ENCODE peak calls at places on chromosome 15, in six cellular contexts. W is HFF-Myc, T is spleen, O is nephron progenitor cell, X is NB4, Q is mesothelial cell of epicardium. H is an unnamed sample.

GRCh38 chr15:69081310-69082004 is 67.0 kb downstream of the NOX5 start:
- DNase-seq in W (peak), Q (no peak), O (no peak), X (no peak), T (no peak), H (peak)

GRCh38 chr15:69666441-69666882 is 213.8 kb downstream of the RPLP1 start:
- DNase-seq in T (peak), W (no peak), Q (no peak), X (peak), O (no peak), H (no peak)

GRCh38 chr15:41851755-41852370 is 13.2 kb downstream of the PLA2G4B start:
- DNase-seq in T (no peak), W (no peak), O (no peak), Q (no peak), X (no peak), H (no peak)

GRCh38 chr15:43749690-43750345 is 3.6 kb downstream of the PDIA3 start:
- DNase-seq in Q (no peak), X (peak), T (peak), O (no peak), W (no peak), H (no peak)

GRCh38 chr15:77631790-77632551 is 741 bp downstream of the LINGO1 start:
- DNase-seq in O (peak), W (no peak), T (no peak), Q (no peak), X (no peak), H (peak)

GRCh38 chr15:71203573-71204444 is 88.5 kb downstream of the THSD4 start:
- DNase-seq in Q (no peak), O (no peak), X (no peak), T (no peak), W (no peak), H (no peak)

GRCh38 chr15:71891026-71891425 is 80.7 kb downstream of the NR2E3 start:
- DNase-seq in X (peak), W (no peak), Q (no peak), O (no peak), T (no peak), H (no peak)

GRCh38 chr15:60093273-60094067 is 89.4 kb downstream of the FOXB1 start:
- DNase-seq in T (no peak), Q (no peak), W (no peak), X (no peak), O (peak), H (no peak)

GRCh38 chr15:82995938-82996337 is 9.9 kb downstream of the RAMAC start:
- DNase-seq in O (no peak), T (no peak), X (no peak), W (no peak), Q (no peak), H (no peak)

GRCh38 chr15:82646250-82647044 is 716 bp downstream of the CPEB1 start:
- DNase-seq in T (no peak), O (peak), Q (no peak), X (no peak), W (no peak), H (no peak)

GRCh38 chr15:53218996-53219580 is 429.0 kb upstream of the ONECUT1 start:
- DNase-seq in Q (no peak), X (no peak), O (no peak), W (no peak), T (no peak), H (no peak)

GRCh38 chr15:60649845-60650548 is 171.1 kb upstream of the ICE2 start:
- DNase-seq in O (no peak), W (no peak), T (no peak), Q (no peak), X (no peak), H (no peak)

GRCh38 chr15:72541714-72542113 is 67.6 kb downstream of the ARIH1 start:
- DNase-seq in Q (no peak), O (no peak), X (no peak), T (no peak), W (no peak), H (no peak)

GRCh38 chr15:44157679-44158078 is 37.4 kb downstream of the FRMD5 start:
- DNase-seq in Q (no peak), T (no peak), W (peak), O (no peak), X (no peak), H (no peak)

GRCh38 chr15:77851086-77851485 is 218.4 kb upstream of the LINGO1 start:
- DNase-seq in T (peak), Q (no peak), W (no peak), O (no peak), X (no peak), H (no peak)

GRCh38 chr15:82919231-82919886 is 33.2 kb downstream of the HOMER2 start:
- DNase-seq in Q (no peak), T (peak), W (no peak), X (no peak), O (no peak), H (no peak)

GRCh38 chr15:86661580-86661979 is 581.9 kb downstream of the AGBL1 start:
- DNase-seq in O (no peak), W (no peak), X (no peak), Q (no peak), T (no peak), H (no peak)

GRCh38 chr15:59105839-59106238 is 893 bp downstream of the CCNB2 start:
- DNase-seq in Q (no peak), W (no peak), O (no peak), X (no peak), T (no peak), H (no peak)

GRCh38 chr15:73174171-73174570 is 121.9 kb downstream of the NEO1 start:
- DNase-seq in Q (no peak), X (no peak), W (no peak), O (no peak), T (no peak), H (no peak)

GRCh38 chr15:47027322-47027946 is 689.9 kb upstream of the SEMA6D start:
- DNase-seq in T (no peak), W (no peak), Q (no peak), O (no peak), X (peak), H (no peak)

GRCh38 chr15:77118787-77119410 is 48.0 kb upstream of the TSPAN3 start:
- DNase-seq in T (no peak), W (peak), Q (no peak), O (no peak), X (peak), H (no peak)

GRCh38 chr15:101391981-101392566 is 97.0 kb upstream of the SNRPA1 start:
- DNase-seq in X (no peak), W (no peak), Q (no peak), T (no peak), O (no peak), H (no peak)

GRCh38 chr15:52680756-52681155 is 1.6 kb upstream of the ATOSA start:
- DNase-seq in O (no peak), X (no peak), T (no peak), W (no peak), Q (no peak), H (no peak)

GRCh38 chr15:69088300-69088965 is 72.0 kb upstream of the GLCE start:
- DNase-seq in T (no peak), X (peak), W (no peak), Q (no peak), O (no peak), H (no peak)

GRCh38 chr15:90451215-90451850 is 63.3 kb downstream of the IQGAP1 start:
- DNase-seq in O (no peak), T (no peak), W (peak), Q (no peak), X (no peak), H (no peak)

GRCh38 chr15:69713726-69714559 is 261.3 kb downstream of the RPLP1 start:
- DNase-seq in W (no peak), T (peak), Q (no peak), X (peak), O (no peak), H (no peak)

GRCh38 chr15:81170504-81170903 is 26.2 kb upstream of the IL16 start:
- DNase-seq in Q (no peak), O (no peak), T (no peak), X (no peak), W (no peak), H (no peak)

GRCh38 chr15:101451192-101451799 is 38.2 kb downstream of the PCSK6 start:
- DNase-seq in T (peak), O (no peak), X (peak), Q (no peak), W (no peak), H (no peak)

GRCh38 chr15:35466476-35466875 is 79.5 kb downstream of the DPH6 start:
- DNase-seq in X (no peak), W (no peak), T (no peak), O (no peak), Q (no peak), H (no peak)

GRCh38 chr15:94198633-94199032 is 32.7 kb upstream of the MCTP2 start:
- DNase-seq in T (no peak), W (no peak), O (no peak), X (no peak), Q (no peak), H (no peak)

GRCh38 chr15:100592898-100593297 is 9.1 kb downstream of the LINS1 start:
- DNase-seq in O (no peak), X (no peak), Q (no peak), W (no peak), T (no peak), H (no peak)

GRCh38 chr15:28955686-28956421 is 70.1 kb downstream of the APBA2 start:
- DNase-seq in O (no peak), X (peak), Q (no peak), W (peak), T (peak), H (no peak)

GRCh38 chr15:51030649-51031316 is 63.9 kb downstream of the TNFAIP8L3 start:
- DNase-seq in T (no peak), Q (no peak), W (no peak), X (no peak), O (no peak), H (no peak)

GRCh38 chr15:67832965-67833503 is 6.8 kb downstream of the RNU6-1 start:
- DNase-seq in O (peak), W (no peak), T (no peak), Q (no peak), X (no peak), H (peak)

GRCh38 chr15:90665288-90666134 is 51.6 kb upstream of the BLM start:
- DNase-seq in W (no peak), T (peak), Q (no peak), O (no peak), X (peak), H (peak)

GRCh38 chr15:68384451-68385239 is 47.3 kb downstream of the ITGA11 start:
- DNase-seq in O (no peak), W (peak), X (no peak), T (no peak), Q (no peak), H (no peak)

GRCh38 chr15:68154923-68155559 is 50.1 kb downstream of the CALML4 start:
- DNase-seq in O (peak), X (peak), T (no peak), Q (no peak), W (peak), H (peak)

GRCh38 chr15:26945046-26945445 is 25.9 kb upstream of the GABRG3 start:
- DNase-seq in X (no peak), O (no peak), Q (no peak), W (no peak), T (no peak), H (no peak)

GRCh38 chr15:45126535-45127158 is 3.0 kb downstream of the DUOXA1 start:
- DNase-seq in O (no peak), X (peak), Q (no peak), W (no peak), T (no peak), H (peak)

GRCh38 chr15:62742409-62743171 is 300.0 kb upstream of the TPM1 start:
- DNase-seq in X (peak), Q (peak), W (peak), O (peak), T (no peak), H (peak)
- TF ChIP-seq CTCF in X (peak), Q (peak), W (peak), O (peak), T (peak), H (peak)

DNA sequence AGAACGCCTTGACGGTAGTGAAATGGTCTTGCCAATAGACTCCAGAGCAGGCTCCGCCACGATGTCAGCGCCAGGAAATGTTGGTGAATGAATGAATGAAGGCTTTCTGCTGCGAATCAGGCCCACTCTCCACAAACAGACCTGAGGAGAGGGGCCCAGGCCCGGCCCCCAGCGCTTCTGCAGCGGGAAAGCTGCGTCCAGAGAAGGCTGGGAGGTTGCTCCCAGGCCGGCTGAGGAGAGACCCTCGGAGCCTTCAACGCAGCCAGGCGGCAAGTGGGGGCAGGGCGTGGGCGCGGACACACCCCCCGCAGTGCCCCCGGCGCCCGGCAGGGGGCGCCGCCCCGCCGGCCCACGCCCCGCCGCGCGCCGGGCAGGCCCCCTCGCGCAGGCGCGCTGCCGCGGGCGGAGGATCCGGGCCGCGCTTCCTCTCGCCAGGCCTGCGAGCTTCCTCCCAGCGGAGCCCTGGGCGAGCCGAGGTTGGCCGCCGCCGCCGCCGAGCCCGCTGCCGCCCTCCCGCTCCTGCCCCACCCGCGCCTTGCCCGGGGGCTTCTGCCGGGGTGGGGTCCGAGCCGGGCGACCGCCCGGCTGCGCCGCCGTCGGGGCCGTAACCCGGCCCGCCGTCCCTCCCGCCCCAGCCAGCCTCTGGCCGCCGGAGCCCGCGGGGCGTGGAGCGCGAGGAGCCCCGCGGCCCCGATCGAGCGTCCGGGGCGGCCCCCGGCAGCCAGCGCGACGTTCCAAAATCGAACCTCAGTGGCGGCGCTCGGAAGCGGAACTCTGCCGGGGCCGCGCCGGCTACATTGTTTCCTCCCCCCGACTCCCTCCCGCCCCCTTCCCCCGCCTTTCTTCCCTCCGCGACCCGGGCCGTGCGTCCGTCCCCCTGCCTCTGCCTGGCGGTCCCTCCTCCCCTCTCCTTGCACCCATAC is at the start of gene CSK:
- DNase-seq in Q (peak), T (peak), X (peak), O (peak), W (no peak), H (peak)
- TF ChIP-seq CTCF in Q (peak), T (peak), X (peak), O (peak), W (peak), H (peak)

DNA sequence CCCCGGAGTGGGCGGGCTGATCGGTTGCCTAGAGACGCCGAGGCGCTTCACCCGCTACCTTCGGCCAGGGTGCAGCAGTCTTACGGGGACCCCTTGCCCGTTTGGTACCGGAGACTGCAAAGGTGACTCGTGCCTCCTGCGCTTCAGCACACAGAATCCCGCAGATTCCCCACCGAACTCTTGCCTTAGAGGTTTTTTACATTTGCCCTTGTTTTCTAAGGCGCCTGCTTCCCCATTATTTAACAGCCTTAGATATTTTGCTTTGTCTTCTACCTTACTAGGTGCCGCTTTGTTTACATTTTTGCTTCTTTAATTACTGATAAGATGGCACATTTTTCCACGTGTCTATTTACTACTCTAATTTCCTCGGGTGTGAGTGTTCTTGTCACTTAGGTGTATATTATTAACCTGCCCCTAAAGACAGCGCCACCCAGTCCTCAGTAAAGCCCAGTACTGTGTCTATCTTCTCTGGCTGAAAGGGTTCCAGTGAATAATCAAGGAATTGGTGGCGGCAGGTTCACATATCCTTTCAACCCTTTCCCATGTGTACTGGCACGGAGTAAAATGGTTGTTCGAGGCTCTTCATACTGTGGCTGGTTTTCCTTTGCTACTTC is 563 bp upstream of the CEP152 start:
- DNase-seq in O (no peak), W (no peak), T (no peak), X (no peak), Q (no peak), H (no peak)
- TF ChIP-seq CTCF in O (no peak), W (no peak), T (no peak), X (no peak), Q (no peak), H (no peak)

DNA sequence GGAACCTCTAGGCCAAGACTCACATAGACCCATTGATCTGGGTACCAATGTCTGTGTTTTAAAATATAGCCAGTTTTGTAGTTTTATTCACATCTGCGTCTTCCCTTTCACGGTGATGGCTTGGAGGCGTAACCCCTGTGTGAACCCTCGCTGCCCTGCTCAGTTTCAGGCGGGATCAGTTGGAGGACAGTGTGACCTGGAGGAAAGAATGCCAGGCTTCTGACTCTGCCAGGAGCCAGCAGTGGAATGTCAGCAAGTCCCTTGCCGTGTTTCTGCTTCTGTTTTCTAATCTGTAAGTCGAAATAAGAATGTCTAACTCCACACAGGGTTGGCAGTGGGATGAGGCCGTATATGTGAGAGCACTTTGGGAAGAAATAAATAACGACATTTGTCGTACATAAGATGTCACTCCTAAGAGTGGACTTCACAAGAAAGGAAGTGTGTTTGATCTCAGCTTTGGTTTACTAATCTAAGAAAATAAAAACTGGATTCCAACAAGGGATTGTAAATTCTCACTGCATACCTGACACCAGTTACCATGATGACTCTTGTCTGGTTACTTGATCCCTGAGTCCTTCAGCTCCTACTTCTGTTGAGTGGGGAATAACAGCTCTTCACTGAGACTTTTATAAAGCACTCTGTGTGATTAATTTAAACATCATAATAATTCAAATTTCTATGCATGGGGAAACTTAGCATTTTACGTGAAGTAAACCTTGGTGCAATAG is 6.3 kb upstream of the CA12 start:
- DNase-seq in O (no peak), Q (no peak), X (no peak), W (no peak), T (no peak), H (no peak)
- TF ChIP-seq CTCF in O (no peak), Q (no peak), X (no peak), W (no peak), T (no peak), H (no peak)

GRCh38 chr15:66815322-66815721 is 113.3 kb downstream of the SMAD6 start:
- DNase-seq in W (peak), O (no peak), T (no peak), Q (no peak), X (peak), H (no peak)
- TF ChIP-seq CTCF in W (no peak), O (no peak), T (no peak), Q (no peak), X (no peak), H (no peak)

GRCh38 chr15:31887246-31887645 is 143.1 kb upstream of the CHRNA7 start:
- DNase-seq in X (no peak), O (peak), Q (no peak), W (no peak), T (no peak), H (peak)
- TF ChIP-seq CTCF in X (no peak), O (peak), Q (no peak), W (no peak), T (no peak), H (peak)

GRCh38 chr15:84839714-84840113 is 22.6 kb downstream of the ALPK3 start:
- DNase-seq in O (no peak), X (no peak), T (no peak), Q (no peak), W (no peak), H (no peak)

GRCh38 chr15:84840255-84840654 is 23.1 kb downstream of the ALPK3 start:
- DNase-seq in T (no peak), W (no peak), X (no peak), Q (no peak), O (no peak), H (no peak)

GRCh38 chr15:84842781-84843180 is 25.6 kb downstream of the ALPK3 start:
- DNase-seq in X (no peak), W (no peak), T (no peak), Q (no peak), O (no peak), H (no peak)

GRCh38 chr15:84836859-84837258 is 19.7 kb downstream of the ALPK3 start:
- DNase-seq in X (peak), O (no peak), T (no peak), Q (no peak), W (no peak), H (no peak)

GRCh38 chr15:84840741-84841429 is 23.7 kb downstream of the ALPK3 start:
- DNase-seq in Q (no peak), O (no peak), T (no peak), X (peak), W (no peak), H (no peak)
- TF ChIP-seq CTCF in Q (no peak), O (no peak), T (no peak), X (no peak), W (no peak), H (no peak)

GRCh38 chr15:48963524-48964113 is at the start of gene SHC4:
- DNase-seq in O (peak), T (no peak), Q (peak), W (peak), X (peak), H (peak)
- TF ChIP-seq CTCF in O (no peak), T (no peak), Q (no peak), W (peak), X (no peak), H (peak)